ENCODE peak calls at places on chromosomes 1 and 21, in four cellular contexts. One of them, this sample, is unnamed.

GRCh38 chr1:6985528-6986276 is 200.4 kb downstream of the CAMTA1 start:
- DNase-seq in psoas muscle: no peak
- DNase-seq in ELF-1: no peak
- DNase-seq in dorsolateral prefrontal cortex: no peak
- DNase-seq in this sample: no peak

GRCh38 chr1:201146626-201147390 is 7.5 kb downstream of the TMEM9 start:
- DNase-seq in ELF-1: no peak
- DNase-seq in dorsolateral prefrontal cortex: no peak
- DNase-seq in psoas muscle: no peak
- DNase-seq in this sample: no peak

GRCh38 chr1:153697873-153698647 is 19.6 kb downstream of the NPR1 start:
- DNase-seq in ELF-1: peak
- DNase-seq in dorsolateral prefrontal cortex: no peak
- DNase-seq in psoas muscle: peak
- DNase-seq in this sample: peak

GRCh38 chr1:90850181-90850924 is 133.3 kb upstream of the BARHL2 start:
- DNase-seq in ELF-1: peak
- DNase-seq in psoas muscle: peak
- DNase-seq in dorsolateral prefrontal cortex: no peak
- DNase-seq in this sample: peak

GRCh38 chr1:205883792-205884191 is 33.9 kb upstream of the PM20D1 start:
- DNase-seq in psoas muscle: no peak
- DNase-seq in dorsolateral prefrontal cortex: no peak
- DNase-seq in ELF-1: no peak
- DNase-seq in this sample: no peak

GRCh38 chr1:22772054-22772453 is 61.4 kb downstream of the EPHB2 start:
- DNase-seq in psoas muscle: peak
- DNase-seq in ELF-1: no peak
- DNase-seq in dorsolateral prefrontal cortex: peak
- DNase-seq in this sample: peak

GRCh38 chr1:87348346-87349019 is 19.8 kb downstream of the LMO4 start:
- DNase-seq in psoas muscle: no peak
- DNase-seq in ELF-1: no peak
- DNase-seq in dorsolateral prefrontal cortex: no peak
- DNase-seq in this sample: no peak

GRCh38 chr1:93567255-93567918 is 114.2 kb downstream of the BCAR3 start:
- DNase-seq in psoas muscle: peak
- DNase-seq in ELF-1: peak
- DNase-seq in dorsolateral prefrontal cortex: no peak
- DNase-seq in this sample: no peak

GRCh38 chr1:119784127-119784781 is 15.5 kb upstream of the HMGCS2 start:
- DNase-seq in psoas muscle: peak
- DNase-seq in dorsolateral prefrontal cortex: no peak
- DNase-seq in ELF-1: no peak
- DNase-seq in this sample: peak

GRCh38 chr1:230100932-230101331 is 33.9 kb downstream of the GALNT2 start:
- DNase-seq in psoas muscle: no peak
- DNase-seq in dorsolateral prefrontal cortex: no peak
- DNase-seq in ELF-1: no peak
- DNase-seq in this sample: no peak

GRCh38 chr1:165949335-165950130 is 122.1 kb downstream of the UCK2 start:
- DNase-seq in dorsolateral prefrontal cortex: no peak
- DNase-seq in psoas muscle: no peak
- DNase-seq in ELF-1: peak
- DNase-seq in this sample: no peak

GRCh38 chr21:45943630-45944540 is 37.7 kb upstream of the COL6A1 start:
- DNase-seq in ELF-1: no peak
- DNase-seq in dorsolateral prefrontal cortex: no peak
- DNase-seq in psoas muscle: no peak
- DNase-seq in this sample: no peak

GRCh38 chr1:209380396-209380795 is 203.1 kb upstream of the CAMK1G start:
- DNase-seq in ELF-1: no peak
- DNase-seq in dorsolateral prefrontal cortex: no peak
- DNase-seq in psoas muscle: no peak
- DNase-seq in this sample: no peak

GRCh38 chr21:31409849-31410762 is 66.0 kb upstream of the TIAM1 start:
- DNase-seq in dorsolateral prefrontal cortex: no peak
- DNase-seq in psoas muscle: no peak
- DNase-seq in ELF-1: no peak
- DNase-seq in this sample: no peak

GRCh38 chr1:30305061-30305460 is 418.3 kb downstream of the MATN1 start:
- DNase-seq in dorsolateral prefrontal cortex: no peak
- DNase-seq in psoas muscle: no peak
- DNase-seq in ELF-1: no peak
- DNase-seq in this sample: no peak

GRCh38 chr21:41199123-41199522 is 31.2 kb downstream of the BACE2 start:
- DNase-seq in dorsolateral prefrontal cortex: no peak
- DNase-seq in ELF-1: no peak
- DNase-seq in psoas muscle: no peak
- DNase-seq in this sample: no peak

GRCh38 chr21:15742052-15742451 is 12.3 kb downstream of the USP25 start:
- DNase-seq in ELF-1: peak
- DNase-seq in psoas muscle: no peak
- DNase-seq in dorsolateral prefrontal cortex: no peak
- DNase-seq in this sample: no peak

GRCh38 chr1:34549199-34549598 is 205.6 kb upstream of the GJB5 start:
- DNase-seq in psoas muscle: no peak
- DNase-seq in ELF-1: peak
- DNase-seq in dorsolateral prefrontal cortex: no peak
- DNase-seq in this sample: no peak

GRCh38 chr1:51535006-51535592 is 16.0 kb upstream of the EPS15 start:
- DNase-seq in psoas muscle: peak
- DNase-seq in ELF-1: peak
- DNase-seq in dorsolateral prefrontal cortex: peak
- DNase-seq in this sample: peak

GRCh38 chr1:185297986-185298385 is 19.1 kb downstream of the IVNS1ABP start:
- DNase-seq in dorsolateral prefrontal cortex: no peak
- DNase-seq in ELF-1: no peak
- DNase-seq in psoas muscle: no peak
- DNase-seq in this sample: no peak

GRCh38 chr1:29196863-29197589 is 15.3 kb upstream of the SRSF4 start:
- DNase-seq in psoas muscle: no peak
- DNase-seq in dorsolateral prefrontal cortex: no peak
- DNase-seq in ELF-1: peak
- DNase-seq in this sample: no peak

GRCh38 chr1:109354940-109355339 is 42.8 kb downstream of the SORT1 start:
- DNase-seq in psoas muscle: no peak
- DNase-seq in dorsolateral prefrontal cortex: no peak
- DNase-seq in ELF-1: no peak
- DNase-seq in this sample: no peak

GRCh38 chr1:37448691-37449417 is 25.5 kb upstream of the ZC3H12A start:
- DNase-seq in dorsolateral prefrontal cortex: no peak
- DNase-seq in ELF-1: peak
- DNase-seq in psoas muscle: no peak
- DNase-seq in this sample: no peak

GRCh38 chr1:201774224-201774982 is 54.6 kb upstream of the IPO9 start:
- DNase-seq in dorsolateral prefrontal cortex: no peak
- DNase-seq in psoas muscle: no peak
- DNase-seq in ELF-1: no peak
- DNase-seq in this sample: no peak

GRCh38 chr1:231053493-231054162 is 13.6 kb upstream of the FAM89A start:
- DNase-seq in psoas muscle: no peak
- DNase-seq in dorsolateral prefrontal cortex: no peak
- DNase-seq in ELF-1: no peak
- DNase-seq in this sample: peak

GRCh38 chr1:148333875-148334338 is 149.2 kb downstream of the PPIAL4G start:
- DNase-seq in ELF-1: no peak
- DNase-seq in dorsolateral prefrontal cortex: no peak
- DNase-seq in psoas muscle: no peak
- DNase-seq in this sample: no peak

GRCh38 chr1:52142220-52143153 is 598 bp downstream of the ZFYVE9 start:
- DNase-seq in psoas muscle: peak
- DNase-seq in ELF-1: peak
- DNase-seq in dorsolateral prefrontal cortex: peak
- DNase-seq in this sample: peak

GRCh38 chr1:53142226-53142853 is at the start of gene SLC1A7:
- DNase-seq in ELF-1: no peak
- DNase-seq in psoas muscle: no peak
- DNase-seq in dorsolateral prefrontal cortex: no peak
- DNase-seq in this sample: no peak

This sample was measured in right cardiac atrium.